ENCODE peak calls at places on chromosomes 13 and 19, in ten cellular contexts. One of them, this sample, is unnamed.

GRCh38 chr13:36758345-36758744 is 60.7 kb upstream of the RFXAP start:
- DNase-seq in effector memory CD4-positive, alpha-beta T cell: no peak
- DNase-seq in sigmoid colon: no peak
- DNase-seq in cardiac muscle cell: peak; percentile 1
- DNase-seq in brain microvascular endothelial cell: no peak
- DNase-seq in BE2C: peak; percentile 78
- DNase-seq in colonic mucosa: peak; percentile 22
- DNase-seq in transverse colon: no peak
- DNase-seq in heart left ventricle: no peak
- DNase-seq in right cardiac atrium: no peak
- DNase-seq in this sample: no peak

GRCh38 chr13:20654156-20654555 is 49.3 kb upstream of the IL17D start:
- DNase-seq in effector memory CD4-positive, alpha-beta T cell: no peak
- DNase-seq in sigmoid colon: no peak
- DNase-seq in cardiac muscle cell: no peak
- DNase-seq in brain microvascular endothelial cell: peak; percentile 61
- DNase-seq in BE2C: no peak
- DNase-seq in colonic mucosa: no peak
- DNase-seq in transverse colon: no peak
- DNase-seq in heart left ventricle: no peak
- DNase-seq in right cardiac atrium: no peak
- DNase-seq in this sample: no peak

GRCh38 chr19:6556480-6556879 is 25.7 kb downstream of the TNFSF9 start:
- DNase-seq in effector memory CD4-positive, alpha-beta T cell: no peak
- DNase-seq in sigmoid colon: no peak
- DNase-seq in cardiac muscle cell: no peak
- DNase-seq in brain microvascular endothelial cell: peak; percentile 33
- DNase-seq in BE2C: no peak
- DNase-seq in colonic mucosa: no peak
- DNase-seq in transverse colon: no peak
- DNase-seq in heart left ventricle: no peak
- DNase-seq in right cardiac atrium: no peak
- DNase-seq in this sample: no peak

GRCh38 chr13:112760440-112760839 is 70.6 kb downstream of the ATP11A start:
- DNase-seq in effector memory CD4-positive, alpha-beta T cell: no peak
- DNase-seq in sigmoid colon: no peak
- DNase-seq in cardiac muscle cell: no peak
- DNase-seq in brain microvascular endothelial cell: no peak
- DNase-seq in BE2C: no peak
- DNase-seq in colonic mucosa: no peak
- DNase-seq in transverse colon: no peak
- DNase-seq in heart left ventricle: no peak
- DNase-seq in right cardiac atrium: no peak
- DNase-seq in this sample: no peak

GRCh38 chr19:35901055-35901644 is 810 bp upstream of the NFKBID start:
- DNase-seq in effector memory CD4-positive, alpha-beta T cell: no peak
- DNase-seq in sigmoid colon: no peak
- DNase-seq in cardiac muscle cell: no peak
- DNase-seq in brain microvascular endothelial cell: peak; percentile 34
- DNase-seq in BE2C: no peak
- DNase-seq in colonic mucosa: no peak
- DNase-seq in transverse colon: no peak
- DNase-seq in heart left ventricle: no peak
- DNase-seq in right cardiac atrium: no peak
- DNase-seq in this sample: no peak

GRCh38 chr13:46663216-46663615 is 110.2 kb downstream of the LRCH1 start:
- DNase-seq in effector memory CD4-positive, alpha-beta T cell: no peak
- DNase-seq in sigmoid colon: no peak
- DNase-seq in cardiac muscle cell: no peak
- DNase-seq in brain microvascular endothelial cell: no peak
- DNase-seq in BE2C: no peak
- DNase-seq in colonic mucosa: no peak
- DNase-seq in transverse colon: no peak
- DNase-seq in heart left ventricle: no peak
- DNase-seq in right cardiac atrium: no peak
- DNase-seq in this sample: no peak

GRCh38 chr13:32135655-32136054 is 104.1 kb downstream of the FRY start:
- DNase-seq in effector memory CD4-positive, alpha-beta T cell: no peak
- DNase-seq in sigmoid colon: no peak
- DNase-seq in cardiac muscle cell: no peak
- DNase-seq in brain microvascular endothelial cell: peak; percentile 47
- DNase-seq in BE2C: no peak
- DNase-seq in colonic mucosa: no peak
- DNase-seq in transverse colon: no peak
- DNase-seq in heart left ventricle: no peak
- DNase-seq in right cardiac atrium: no peak
- DNase-seq in this sample: peak; percentile 30

GRCh38 chr19:16917401-16917800 is 28.6 kb downstream of the F2RL3 start:
- DNase-seq in effector memory CD4-positive, alpha-beta T cell: no peak
- DNase-seq in sigmoid colon: no peak
- DNase-seq in cardiac muscle cell: no peak
- DNase-seq in brain microvascular endothelial cell: no peak
- DNase-seq in BE2C: no peak
- DNase-seq in colonic mucosa: no peak
- DNase-seq in transverse colon: no peak
- DNase-seq in heart left ventricle: no peak
- DNase-seq in right cardiac atrium: no peak
- DNase-seq in this sample: no peak

GRCh38 chr13:65929436-65929835 is 1300.7 kb downstream of the PCDH9 start:
- DNase-seq in effector memory CD4-positive, alpha-beta T cell: no peak
- DNase-seq in sigmoid colon: no peak
- DNase-seq in cardiac muscle cell: no peak
- DNase-seq in brain microvascular endothelial cell: no peak
- DNase-seq in BE2C: no peak
- DNase-seq in colonic mucosa: no peak
- DNase-seq in transverse colon: no peak
- DNase-seq in heart left ventricle: no peak
- DNase-seq in right cardiac atrium: no peak
- DNase-seq in this sample: peak; percentile 37

GRCh38 chr13:23670793-23671192 is 100.6 kb downstream of the TNFRSF19 start:
- DNase-seq in effector memory CD4-positive, alpha-beta T cell: no peak
- DNase-seq in sigmoid colon: no peak
- DNase-seq in cardiac muscle cell: no peak
- DNase-seq in brain microvascular endothelial cell: no peak
- DNase-seq in BE2C: no peak
- DNase-seq in colonic mucosa: no peak
- DNase-seq in transverse colon: no peak
- DNase-seq in heart left ventricle: no peak
- DNase-seq in right cardiac atrium: no peak
- DNase-seq in this sample: no peak

GRCh38 chr13:20616059-20616797 is 49.3 kb downstream of the IFT88 start:
- DNase-seq in effector memory CD4-positive, alpha-beta T cell: no peak
- DNase-seq in sigmoid colon: no peak
- DNase-seq in cardiac muscle cell: no peak
- DNase-seq in brain microvascular endothelial cell: peak; percentile 87
- DNase-seq in BE2C: no peak
- DNase-seq in colonic mucosa: no peak
- DNase-seq in transverse colon: no peak
- DNase-seq in heart left ventricle: no peak
- DNase-seq in right cardiac atrium: no peak
- DNase-seq in this sample: peak; percentile 82

GRCh38 chr13:94968757-94969086 is 256.4 kb upstream of the SOX21 start:
- DNase-seq in effector memory CD4-positive, alpha-beta T cell: no peak
- DNase-seq in sigmoid colon: no peak
- DNase-seq in cardiac muscle cell: no peak
- DNase-seq in brain microvascular endothelial cell: no peak
- DNase-seq in BE2C: no peak
- DNase-seq in colonic mucosa: no peak
- DNase-seq in transverse colon: no peak
- DNase-seq in heart left ventricle: no peak
- DNase-seq in right cardiac atrium: no peak
- DNase-seq in this sample: no peak
- H3K4me3 ChIP-seq in effector memory CD4-positive, alpha-beta T cell: no peak overlapping the region
- H3K4me3 ChIP-seq in sigmoid colon: peak overlapping the region; percentile 10
- H3K4me3 ChIP-seq in cardiac muscle cell: peak overlapping the region; percentile 46
- H3K4me3 ChIP-seq in brain microvascular endothelial cell: peak overlapping the region; percentile 56
- H3K4me3 ChIP-seq in BE2C: no peak overlapping the region
- H3K4me3 ChIP-seq in colonic mucosa: no peak overlapping the region
- H3K4me3 ChIP-seq in transverse colon: peak overlapping the region; percentile 40
- H3K4me3 ChIP-seq in heart left ventricle: no peak overlapping the region
- H3K4me3 ChIP-seq in right cardiac atrium: no peak overlapping the region
- H3K4me3 ChIP-seq in this sample: peak overlapping the region; percentile 20

DNA sequence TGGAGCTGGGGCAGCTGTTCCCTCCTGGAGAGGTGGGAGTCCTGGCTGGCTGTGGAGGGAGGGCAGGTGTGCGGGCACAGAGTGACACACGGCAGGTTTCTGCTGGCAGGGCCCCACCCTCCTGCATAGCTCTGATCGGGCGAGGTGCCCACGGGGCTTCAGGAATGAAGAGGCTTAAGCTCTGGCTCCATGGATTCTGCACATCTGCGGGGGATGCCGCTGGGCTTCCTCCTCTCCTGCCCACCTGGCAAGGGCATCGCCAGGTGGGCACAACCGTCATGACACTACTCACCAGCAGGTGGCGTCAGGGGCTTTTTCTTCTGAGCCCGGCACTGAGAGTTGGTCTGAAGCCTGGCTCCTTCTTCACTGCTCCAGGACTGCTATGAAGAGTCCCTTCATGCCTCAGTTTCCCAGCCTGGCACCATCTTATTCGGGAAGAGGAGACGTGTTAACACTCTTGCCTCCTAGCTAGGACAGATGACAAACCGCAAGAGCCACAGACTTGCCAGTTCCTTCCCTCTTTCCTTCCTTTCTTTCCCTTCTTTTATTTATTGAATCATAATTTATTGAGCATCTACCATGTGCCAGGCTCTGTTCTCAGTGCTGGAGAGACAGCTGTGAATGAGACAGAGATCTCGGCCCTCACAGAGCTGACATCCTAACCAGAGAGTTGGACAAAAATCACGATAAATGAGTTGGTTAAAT is 15.2 kb upstream of the PAK4 start:
- DNase-seq in effector memory CD4-positive, alpha-beta T cell: peak; percentile 57
- DNase-seq in sigmoid colon: peak; percentile 74
- DNase-seq in cardiac muscle cell: peak; percentile 75
- DNase-seq in brain microvascular endothelial cell: no peak
- DNase-seq in BE2C: peak; percentile 62
- DNase-seq in colonic mucosa: peak; percentile 70
- DNase-seq in transverse colon: peak; percentile 73
- DNase-seq in heart left ventricle: no peak
- DNase-seq in right cardiac atrium: peak; percentile 78
- DNase-seq in this sample: no peak
- H3K27me3 ChIP-seq in effector memory CD4-positive, alpha-beta T cell: no peaks in the 10 kb centered on the region
- H3K27me3 ChIP-seq in sigmoid colon: peaks cover 18% of the 10 kb centered on the region
- H3K27me3 ChIP-seq in cardiac muscle cell: no peaks in the 10 kb centered on the region
- H3K27me3 ChIP-seq in brain microvascular endothelial cell: no peaks in the 10 kb centered on the region
- H3K27me3 ChIP-seq in BE2C: no peaks in the 10 kb centered on the region
- H3K27me3 ChIP-seq in colonic mucosa: no peaks in the 10 kb centered on the region
- H3K27me3 ChIP-seq in transverse colon: peaks cover 37% of the 10 kb centered on the region
- H3K27me3 ChIP-seq in heart left ventricle: peaks cover 6% of the 10 kb centered on the region
- H3K27me3 ChIP-seq in right cardiac atrium: no peaks in the 10 kb centered on the region
- H3K27me3 ChIP-seq in this sample: peaks cover 20% of the 10 kb centered on the region

GRCh38 chr13:114147803-114148520 is 15.5 kb upstream of the RASA3 start:
- DNase-seq in effector memory CD4-positive, alpha-beta T cell: no peak
- DNase-seq in sigmoid colon: no peak
- DNase-seq in cardiac muscle cell: no peak
- DNase-seq in brain microvascular endothelial cell: no peak
- DNase-seq in BE2C: no peak
- DNase-seq in colonic mucosa: no peak
- DNase-seq in transverse colon: no peak
- DNase-seq in heart left ventricle: no peak
- DNase-seq in right cardiac atrium: no peak
- DNase-seq in this sample: no peak

GRCh38 chr13:114151031-114151430 is 18.6 kb upstream of the RASA3 start:
- DNase-seq in effector memory CD4-positive, alpha-beta T cell: no peak
- DNase-seq in sigmoid colon: no peak
- DNase-seq in cardiac muscle cell: no peak
- DNase-seq in brain microvascular endothelial cell: no peak
- DNase-seq in BE2C: no peak
- DNase-seq in colonic mucosa: no peak
- DNase-seq in transverse colon: no peak
- DNase-seq in heart left ventricle: no peak
- DNase-seq in right cardiac atrium: no peak
- DNase-seq in this sample: no peak

GRCh38 chr13:114148521-114148855 is 16.1 kb upstream of the RASA3 start:
- DNase-seq in effector memory CD4-positive, alpha-beta T cell: peak; percentile 75
- DNase-seq in sigmoid colon: no peak
- DNase-seq in cardiac muscle cell: no peak
- DNase-seq in brain microvascular endothelial cell: no peak
- DNase-seq in BE2C: no peak
- DNase-seq in colonic mucosa: peak; percentile 35
- DNase-seq in transverse colon: peak; percentile 64
- DNase-seq in heart left ventricle: no peak
- DNase-seq in right cardiac atrium: no peak
- DNase-seq in this sample: no peak

GRCh38 chr13:114151565-114152284 is 19.3 kb upstream of the RASA3 start:
- DNase-seq in effector memory CD4-positive, alpha-beta T cell: no peak
- DNase-seq in sigmoid colon: no peak
- DNase-seq in cardiac muscle cell: peak; percentile 32
- DNase-seq in brain microvascular endothelial cell: no peak
- DNase-seq in BE2C: no peak
- DNase-seq in colonic mucosa: peak; percentile 93
- DNase-seq in transverse colon: peak; percentile 92
- DNase-seq in heart left ventricle: no peak
- DNase-seq in right cardiac atrium: no peak
- DNase-seq in this sample: no peak

DNA sequence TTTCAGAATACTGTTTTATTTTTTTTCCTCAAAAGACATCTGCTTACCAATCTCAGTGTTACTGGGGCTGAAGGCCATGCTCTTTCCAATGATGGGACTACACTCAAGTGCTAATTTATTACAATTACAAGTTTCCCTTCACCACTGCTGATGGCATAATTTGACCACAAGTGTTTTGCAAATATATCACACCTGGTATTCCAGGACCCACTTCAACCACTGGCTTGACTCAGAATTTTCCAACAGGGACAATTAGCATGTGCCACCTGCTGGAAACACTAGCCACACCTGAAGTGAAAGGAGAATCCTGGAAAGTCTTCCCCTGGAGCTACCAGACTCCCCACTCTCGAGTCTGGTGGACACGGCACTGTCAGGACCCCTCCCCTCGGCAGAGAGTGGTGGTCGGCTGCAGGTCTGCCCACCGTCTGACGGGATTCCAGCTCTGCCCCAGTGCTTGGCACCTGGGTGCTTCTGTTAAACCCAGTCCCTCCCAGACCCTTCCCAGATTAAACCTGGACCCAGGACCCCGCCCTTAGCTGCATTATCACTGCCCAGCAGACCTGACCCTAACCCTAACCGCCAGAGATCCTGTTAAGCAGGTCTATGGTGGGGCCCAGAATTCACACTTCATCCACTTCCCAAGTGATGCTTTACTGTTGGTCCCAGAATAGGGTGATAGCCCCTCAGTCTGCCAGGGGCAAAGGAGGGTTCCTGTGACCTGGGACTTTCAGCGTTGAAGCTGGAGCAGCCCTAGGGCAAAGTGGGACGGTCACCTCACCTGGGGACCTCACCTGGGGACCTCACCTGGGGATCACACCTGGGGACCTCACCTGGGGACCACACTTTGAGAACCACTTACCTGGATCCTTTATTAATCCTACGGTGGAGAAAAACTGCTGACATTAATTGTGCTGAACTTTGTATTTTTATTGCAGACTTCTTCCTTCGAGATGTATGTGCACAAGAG is 17.6 kb upstream of the RASA3 start:
- DNase-seq in effector memory CD4-positive, alpha-beta T cell: no peak
- DNase-seq in sigmoid colon: no peak
- DNase-seq in cardiac muscle cell: no peak
- DNase-seq in brain microvascular endothelial cell: no peak
- DNase-seq in BE2C: no peak
- DNase-seq in colonic mucosa: no peak
- DNase-seq in transverse colon: no peak
- DNase-seq in heart left ventricle: no peak
- DNase-seq in right cardiac atrium: no peak
- DNase-seq in this sample: no peak
- H3K4me3 ChIP-seq in effector memory CD4-positive, alpha-beta T cell: peak overlapping the region; percentile 21
- H3K4me3 ChIP-seq in sigmoid colon: no peak overlapping the region
- H3K4me3 ChIP-seq in cardiac muscle cell: no peak overlapping the region
- H3K4me3 ChIP-seq in brain microvascular endothelial cell: no peak overlapping the region
- H3K4me3 ChIP-seq in BE2C: no peak overlapping the region
- H3K4me3 ChIP-seq in colonic mucosa: no peak overlapping the region
- H3K4me3 ChIP-seq in transverse colon: no peak overlapping the region
- H3K4me3 ChIP-seq in heart left ventricle: no peak overlapping the region
- H3K4me3 ChIP-seq in right cardiac atrium: no peak overlapping the region
- H3K4me3 ChIP-seq in this sample: no peak overlapping the region

GRCh38 chr19:50555033-50555432 is 13.2 kb downstream of the LRRC4B start:
- DNase-seq in effector memory CD4-positive, alpha-beta T cell: no peak
- DNase-seq in sigmoid colon: no peak
- DNase-seq in cardiac muscle cell: no peak
- DNase-seq in brain microvascular endothelial cell: no peak
- DNase-seq in BE2C: no peak
- DNase-seq in colonic mucosa: no peak
- DNase-seq in transverse colon: no peak
- DNase-seq in heart left ventricle: no peak
- DNase-seq in right cardiac atrium: no peak
- DNase-seq in this sample: no peak
- H3K27me3 ChIP-seq in effector memory CD4-positive, alpha-beta T cell: peaks cover 28% of the 10 kb centered on the region
- H3K27me3 ChIP-seq in sigmoid colon: peaks cover 56% of the 10 kb centered on the region
- H3K27me3 ChIP-seq in cardiac muscle cell: no peaks in the 10 kb centered on the region
- H3K27me3 ChIP-seq in brain microvascular endothelial cell: peaks cover 23% of the 10 kb centered on the region
- H3K27me3 ChIP-seq in BE2C: peaks cover 8% of the 10 kb centered on the region
- H3K27me3 ChIP-seq in colonic mucosa: peaks cover 8% of the 10 kb centered on the region
- H3K27me3 ChIP-seq in transverse colon: peaks cover 74% of the 10 kb centered on the region
- H3K27me3 ChIP-seq in heart left ventricle: no peaks in the 10 kb centered on the region
- H3K27me3 ChIP-seq in right cardiac atrium: no peaks in the 10 kb centered on the region
- H3K27me3 ChIP-seq in this sample: peaks cover 21% of the 10 kb centered on the region

This sample was measured in AG04450.